ENCODE peak calls at places on chromosomes 3 and 15, in nine cellular contexts. N is HTR-8/SVneo; J is T-helper 9 cell; O is endothelial cell; W is right atrium auricular region; M is EH; X is left kidney; E is SK-N-SH; T is stimulated activated naive CD8-positive, alpha-beta T cell treated with anti-CD3 and anti-CD28 coated beads, Interleukin-15, Interleukin-2, amounts not matched to agents 100 U/mL and 50 U/mL, for 24 hours. Z is an unnamed sample.

GRCh38 chr3:188036375-188036985 is 117.5 kb upstream of the LPP start:
- DNase-seq in J (no peak), T (no peak), X (no peak), W (no peak), O (no peak), N (no peak), M (no peak), E (no peak), Z (no peak)

GRCh38 chr15:57950381-57950946 is 115.0 kb downstream of the ALDH1A2 start:
- DNase-seq in J (no peak), T (no peak), M (no peak), E (no peak), N (no peak), O (no peak), X (peak; percentile 56), W (no peak), Z (no peak)

GRCh38 chr3:112333002-112333385 is at the start of gene CD200:
- DNase-seq in T (peak; percentile 75), J (peak; percentile 34), O (peak; percentile 69), N (peak; percentile 24), X (peak; percentile 95), W (peak; percentile 70), E (peak; percentile 79), M (peak; percentile 10), Z (no peak)

GRCh38 chr15:66638377-66638776 is 63.7 kb upstream of the SMAD6 start:
- DNase-seq in E (no peak), O (no peak), W (no peak), J (no peak), M (no peak), X (no peak), N (no peak), T (no peak), Z (no peak)

GRCh38 chr3:39147711-39148115 is 5.7 kb downstream of the CSRNP1 start:
- DNase-seq in O (peak; percentile 55), J (no peak), X (peak; percentile 89), M (peak; percentile 68), T (peak; percentile 55), E (no peak), W (peak; percentile 70), N (no peak), Z (no peak)

GRCh38 chr3:152352559-152352958 is 83.8 kb downstream of the MBNL1 start:
- DNase-seq in X (no peak), E (no peak), J (no peak), T (no peak), O (no peak), N (no peak), W (no peak), M (no peak), Z (no peak)

GRCh38 chr15:85280203-85280602 is 100.2 kb upstream of the AKAP13 start:
- DNase-seq in M (no peak), X (no peak), T (no peak), E (no peak), W (peak; percentile 4), J (no peak), O (no peak), N (no peak), Z (no peak)

GRCh38 chr3:46998121-46998851 is 18.8 kb downstream of the NBEAL2 start:
- DNase-seq in O (peak; percentile 83), N (peak; percentile 46), E (peak; percentile 90), X (peak; percentile 89), M (peak; percentile 47), J (peak; percentile 66), W (no peak), T (peak; percentile 83), Z (no peak)

GRCh38 chr15:23403550-23403949 is 43.5 kb downstream of the GOLGA6L2 start:
- DNase-seq in M (no peak), T (no peak), X (no peak), J (no peak), W (no peak), O (no peak), N (no peak), E (no peak), Z (no peak)

GRCh38 chr15:66024998-66025397 is 155.7 kb downstream of the RAB11A start:
- DNase-seq in J (no peak), M (no peak), O (no peak), W (no peak), N (no peak), X (no peak), T (no peak), E (peak; percentile 69), Z (no peak)

GRCh38 chr3:64805980-64806379 is 118.2 kb upstream of the ADAMTS9 start:
- DNase-seq in W (no peak), J (no peak), N (no peak), T (no peak), X (no peak), O (no peak), M (no peak), E (no peak), Z (no peak)

GRCh38 chr3:78634316-78634715 is 1133.5 kb downstream of the ROBO1 start:
- DNase-seq in M (no peak), X (no peak), W (no peak), T (no peak), N (peak; percentile 7), O (no peak), E (no peak), J (no peak), Z (no peak)

GRCh38 chr15:50821476-50821875 is 56.0 kb upstream of the SPPL2A start:
- DNase-seq in E (no peak), J (no peak), N (no peak), M (no peak), O (no peak), T (no peak), X (no peak), W (no peak), Z (no peak)

GRCh38 chr3:66423791-66424190 is 77.0 kb downstream of the LRIG1 start:
- DNase-seq in E (no peak), N (no peak), O (no peak), J (no peak), T (no peak), W (no peak), X (peak; percentile 61), M (peak; percentile 82), Z (no peak)

GRCh38 chr15:45641374-45641778 is 6.5 kb downstream of the SQOR start:
- DNase-seq in J (no peak), N (no peak), W (no peak), X (no peak), T (no peak), E (no peak), O (no peak), M (peak; percentile 92), Z (no peak)

GRCh38 chr15:93001881-93002280 is 87.1 kb downstream of the RGMA start:
- DNase-seq in O (no peak), N (no peak), X (no peak), W (no peak), T (no peak), J (no peak), E (no peak), M (no peak), Z (no peak)

Z was measured in esophagus muscularis mucosa.